ENCODE peak calls at places on chromosomes 7 and 10, in nine cellular contexts. N, C, K, P, U, J, H, M and G are unnamed samples.

GRCh38 chr10:77872151-77872946 is 54.2 kb downstream of the DLG5 start:
- DNase-seq in K (no peak), N (no peak), M (peak; percentile 29), J (no peak), C (no peak), H (no peak), U (no peak), P (no peak), G (no peak)

GRCh38 chr7:135177021-135177696 is 6.7 kb upstream of the CYREN start:
- DNase-seq in C (no peak), K (no peak), H (no peak), U (no peak), M (no peak), P (no peak), N (no peak), J (no peak), G (peak; percentile 92)

GRCh38 chr7:42272793-42273665 is 36.0 kb upstream of the GLI3 start:
- DNase-seq in K (no peak), N (peak; percentile 57), P (no peak), J (no peak), C (no peak), H (peak; percentile 52), M (no peak), U (peak; percentile 85), G (no peak)

GRCh38 chr10:71212249-71213126 is at the start of gene UNC5B:
- DNase-seq in M (peak; percentile 91), C (peak; percentile 10), U (peak; percentile 93), J (no peak), P (peak; percentile 87), H (peak; percentile 87), N (peak; percentile 90), K (peak; percentile 18), G (no peak)

GRCh38 chr10:62972103-62972502 is 155.9 kb upstream of the EGR2 start:
- DNase-seq in K (no peak), C (no peak), J (no peak), M (no peak), U (peak; percentile 76), H (no peak), P (no peak), N (peak; percentile 11), G (no peak)

GRCh38 chr7:149188637-149189259 is 6.6 kb upstream of the ZNF282 start:
- DNase-seq in U (no peak), H (no peak), N (no peak), J (no peak), C (no peak), M (no peak), K (no peak), P (no peak), G (no peak)

GRCh38 chr7:77466455-77466854 is 50.3 kb upstream of the GSAP start:
- DNase-seq in J (no peak), H (no peak), C (no peak), M (no peak), K (no peak), N (no peak), P (no peak), U (no peak), G (no peak)

GRCh38 chr10:61761825-61762217 is 99.1 kb downstream of the CABCOCO1 start:
- DNase-seq in U (no peak), J (no peak), M (no peak), H (no peak), C (no peak), N (no peak), P (no peak), K (no peak), G (no peak)

GRCh38 chr7:157371296-157371695 is 34.5 kb downstream of the DNAJB6 start:
- DNase-seq in C (no peak), K (no peak), J (no peak), U (no peak), M (no peak), P (no peak), H (no peak), N (no peak), G (no peak)

GRCh38 chr7:151626422-151627115 is 106.9 kb upstream of the RHEB start:
- DNase-seq in K (no peak), H (peak; percentile 46), C (no peak), U (peak; percentile 24), P (no peak), M (peak; percentile 52), N (peak; percentile 41), J (no peak), G (no peak)

GRCh38 chr10:72954596-72955569 is at the start of gene PLA2G12B:
- DNase-seq in H (no peak), U (no peak), N (no peak), C (no peak), K (no peak), J (no peak), M (no peak), P (no peak), G (no peak)

GRCh38 chr7:13017325-13017853 is 330.0 kb downstream of the ARL4A start:
- DNase-seq in J (no peak), C (no peak), K (no peak), U (peak; percentile 54), P (no peak), M (no peak), N (peak; percentile 80), H (peak; percentile 6), G (peak; percentile 21)

GRCh38 chr7:80078159-80078731 is 56.4 kb upstream of the GNAI1 start:
- DNase-seq in C (no peak), U (peak; percentile 50), M (no peak), K (no peak), H (no peak), P (no peak), N (peak; percentile 45), J (no peak), G (no peak)

GRCh38 chr10:13820591-13821377 is 234.0 kb downstream of the PRPF18 start:
- DNase-seq in M (no peak), J (no peak), K (no peak), N (no peak), C (no peak), U (no peak), H (no peak), P (no peak), G (no peak)

GRCh38 chr10:87547734-87548311 is 43.1 kb downstream of the MINPP1 start:
- DNase-seq in N (peak; percentile 71), M (no peak), C (no peak), J (no peak), H (no peak), P (no peak), U (peak; percentile 91), K (no peak), G (no peak)

GRCh38 chr7:140696024-140696678 is 357 bp upstream of the NDUFB2 start:
- DNase-seq in M (peak; percentile 95), J (peak; percentile 87), P (no peak), C (peak; percentile 91), U (peak; percentile 98), N (peak; percentile 95), K (peak; percentile 90), H (peak; percentile 88), G (peak; percentile 38)

GRCh38 chr7:29337628-29338116 is 143.1 kb downstream of the CHN2 start:
- DNase-seq in N (peak; percentile 56), U (no peak), P (no peak), K (peak; percentile 41), J (peak; percentile 42), H (no peak), M (no peak), C (peak; percentile 2), G (no peak)

GRCh38 chr7:26087321-26088091 is 64.5 kb upstream of the NFE2L3 start:
- DNase-seq in N (no peak), C (no peak), P (no peak), U (peak; percentile 16), H (no peak), K (no peak), J (no peak), M (no peak), G (peak; percentile 78)

GRCh38 chr7:7971308-7972040 is 2.9 kb downstream of the GLCCI1 start:
- DNase-seq in K (no peak), N (peak; percentile 6), J (no peak), C (no peak), H (no peak), M (no peak), U (no peak), P (no peak), G (no peak)